ENCODE peak calls at places on chromosomes 7 and 10, in four cellular contexts. F is GM03348, N is skeletal muscle cell, E is M059J. V is an unnamed sample.

GRCh38 chr10:48598243-48598935 is 6.5 kb downstream of the ARHGAP22 start:
- DNase-seq in N (no peak), E (no peak), F (no peak), V (peak)

GRCh38 chr10:130193033-130193432 is 56.8 kb downstream of the GLRX3 start:
- DNase-seq in F (no peak), N (no peak), E (no peak), V (no peak)

GRCh38 chr7:146635200-146636032 is 518.8 kb downstream of the CNTNAP2 start:
- DNase-seq in F (no peak), E (no peak), N (no peak), V (no peak)

GRCh38 chr10:24866615-24867583 is 85.5 kb downstream of the PRTFDC1 start:
- DNase-seq in F (peak), E (peak), N (peak), V (no peak)

GRCh38 chr7:127582361-127582760 is 3.0 kb downstream of the GCC1 start:
- DNase-seq in F (no peak), E (no peak), N (no peak), V (no peak)

GRCh38 chr10:33107953-33108352 is 149.9 kb upstream of the ITGB1 start:
- DNase-seq in E (no peak), N (no peak), F (no peak), V (no peak)

GRCh38 chr10:86387221-86387794 is 20.7 kb upstream of the GRID1 start:
- DNase-seq in E (no peak), F (no peak), N (no peak), V (no peak)

GRCh38 chr10:132210766-132211165 is 24.0 kb downstream of the DPYSL4 start:
- DNase-seq in F (no peak), N (no peak), E (no peak), V (no peak)

GRCh38 chr7:28020302-28020940 is 160.2 kb downstream of the JAZF1 start:
- DNase-seq in N (peak), F (peak), E (peak), V (peak)

GRCh38 chr7:96236198-96237039 is 85.5 kb downstream of the SLC25A13 start:
- DNase-seq in N (peak), E (peak), F (peak), V (no peak)

GRCh38 chr7:82331234-82331633 is 112.3 kb downstream of the CACNA2D1 start:
- DNase-seq in N (no peak), E (no peak), F (peak), V (no peak)

GRCh38 chr7:27165655-27166474 is 528 bp upstream of the HOXA9 start:
- DNase-seq in E (peak), F (peak), N (no peak), V (no peak)

GRCh38 chr7:158613481-158613880 is 25.9 kb upstream of the PTPRN2 start:
- DNase-seq in E (peak), F (no peak), N (no peak), V (no peak)

GRCh38 chr7:135510603-135511183 is 791 bp upstream of the CNOT4 start:
- DNase-seq in E (no peak), N (no peak), F (peak), V (no peak)

GRCh38 chr7:112462236-112462635 is 12.0 kb downstream of the IFRD1 start:
- DNase-seq in N (peak), F (peak), E (peak), V (no peak)

GRCh38 chr10:15821046-15821683 is 39.1 kb downstream of the MINDY3 start:
- DNase-seq in E (no peak), F (peak), N (no peak), V (no peak)

GRCh38 chr7:73978681-73979563 is 49.1 kb upstream of the ELN start:
- DNase-seq in F (peak), N (no peak), E (peak), V (no peak)

GRCh38 chr7:142436601-142437000 is 178.7 kb upstream of the PRSS58 start:
- DNase-seq in F (peak), N (no peak), E (peak), V (no peak)

GRCh38 chr7:27152816-27153486 is 568 bp upstream of the HOXA3 start:
- DNase-seq in N (no peak), F (no peak), E (no peak), V (no peak)

GRCh38 chr10:12350167-12350872 is 973 bp downstream of the CAMK1D start:
- DNase-seq in F (peak), E (peak), N (no peak), V (peak)

GRCh38 chr10:102545265-102545664 is 41.5 kb downstream of the SUFU start:
- DNase-seq in E (no peak), F (no peak), N (no peak), V (no peak)

V was measured in caudate nucleus.